ENCODE peak calls at places on chromosomes 12 and 14, in four cellular contexts. M is astrocyte, Y is OCI-LY7, Q is HCT116. W is an unnamed sample.

GRCh38 chr14:60349663-60350365 is 100.8 kb downstream of the PPM1A start:
- DNase-seq in Y (peak), Q (peak), M (peak), W (peak)

GRCh38 chr14:105059917-105060565 is 5.2 kb downstream of the GPR132 start:
- DNase-seq in M (no peak), Y (no peak), Q (no peak), W (peak)

GRCh38 chr12:120262852-120263724 is 2.4 kb downstream of the PXN start:
- DNase-seq in M (no peak), Q (no peak), Y (no peak), W (no peak)

GRCh38 chr14:104585966-104586702 is 6.6 kb downstream of the C14orf180 start:
- DNase-seq in Y (no peak), M (no peak), Q (no peak), W (peak)

GRCh38 chr12:121980211-121980891 is 41.3 kb upstream of the BCL7A start:
- DNase-seq in Y (peak), Q (no peak), M (no peak), W (no peak)

GRCh38 chr12:112450725-112451124 is 32.0 kb downstream of the PTPN11 start:
- DNase-seq in M (no peak), Y (no peak), Q (no peak), W (no peak)

GRCh38 chr14:69170848-69171247 is 17.9 kb upstream of the DCAF5 start:
- DNase-seq in Q (no peak), M (no peak), Y (no peak), W (peak)

GRCh38 chr12:29762637-29763300 is 21.0 kb downstream of the TMTC1 start:
- DNase-seq in M (no peak), Y (no peak), Q (no peak), W (no peak)

GRCh38 chr12:38886064-38886463 is 19.3 kb downstream of the CPNE8 start:
- DNase-seq in Y (no peak), Q (peak), M (peak), W (peak)

GRCh38 chr12:64522316-64522715 is 70.4 kb downstream of the TBK1 start:
- DNase-seq in Y (no peak), M (peak), Q (no peak), W (no peak)

GRCh38 chr12:110243227-110243626 is 37.8 kb upstream of the ATP2A2 start:
- DNase-seq in Y (no peak), Q (no peak), M (no peak), W (no peak)

GRCh38 chr12:83823386-83824045 is 1089.1 kb downstream of the SLC6A15 start:
- DNase-seq in Q (peak), Y (peak), M (no peak), W (no peak)

GRCh38 chr14:84029720-84030119 is 1500.2 kb upstream of the FLRT2 start:
- DNase-seq in Q (no peak), M (no peak), Y (no peak), W (no peak)

GRCh38 chr14:52522033-52522432 is 30.3 kb downstream of the TXNDC16 start:
- DNase-seq in M (no peak), Y (no peak), Q (no peak), W (no peak)

GRCh38 chr14:52531481-52531880 is 20.8 kb downstream of the TXNDC16 start:
- DNase-seq in M (no peak), Y (no peak), Q (no peak), W (no peak)

DNA sequence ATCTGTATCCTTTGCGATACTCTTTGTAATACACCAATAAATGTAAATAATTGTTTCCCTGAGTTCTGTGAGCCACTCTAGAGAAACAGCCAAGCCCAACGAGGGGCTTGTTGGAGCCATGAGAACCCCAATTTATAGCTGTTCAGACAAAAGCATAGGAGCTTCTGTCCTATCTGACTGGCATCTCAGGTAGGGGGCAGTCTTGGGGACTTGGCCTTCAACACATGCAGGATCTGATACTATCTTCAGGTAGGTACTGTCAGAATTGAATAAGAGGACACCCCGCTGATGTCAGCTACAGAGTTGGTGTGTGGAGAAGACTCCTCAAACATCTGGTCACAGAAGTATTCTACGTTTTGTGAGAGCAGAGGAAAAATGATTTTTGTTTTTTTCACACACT is 25.3 kb downstream of the TXNDC16 start:
- DNase-seq in Q (no peak), Y (no peak), M (no peak), W (no peak)
- TF ChIP-seq CTCF in Q (no peak), Y (peak), M (no peak), W (no peak)

GRCh38 chr12:54032627-54033100 is at the start of gene HOXC5:
- DNase-seq in Q (peak), M (peak), Y (peak), W (peak)
- H2AFZ ChIP-seq in Q (peak), M (no peak), Y (peak), W (peak)

DNA sequence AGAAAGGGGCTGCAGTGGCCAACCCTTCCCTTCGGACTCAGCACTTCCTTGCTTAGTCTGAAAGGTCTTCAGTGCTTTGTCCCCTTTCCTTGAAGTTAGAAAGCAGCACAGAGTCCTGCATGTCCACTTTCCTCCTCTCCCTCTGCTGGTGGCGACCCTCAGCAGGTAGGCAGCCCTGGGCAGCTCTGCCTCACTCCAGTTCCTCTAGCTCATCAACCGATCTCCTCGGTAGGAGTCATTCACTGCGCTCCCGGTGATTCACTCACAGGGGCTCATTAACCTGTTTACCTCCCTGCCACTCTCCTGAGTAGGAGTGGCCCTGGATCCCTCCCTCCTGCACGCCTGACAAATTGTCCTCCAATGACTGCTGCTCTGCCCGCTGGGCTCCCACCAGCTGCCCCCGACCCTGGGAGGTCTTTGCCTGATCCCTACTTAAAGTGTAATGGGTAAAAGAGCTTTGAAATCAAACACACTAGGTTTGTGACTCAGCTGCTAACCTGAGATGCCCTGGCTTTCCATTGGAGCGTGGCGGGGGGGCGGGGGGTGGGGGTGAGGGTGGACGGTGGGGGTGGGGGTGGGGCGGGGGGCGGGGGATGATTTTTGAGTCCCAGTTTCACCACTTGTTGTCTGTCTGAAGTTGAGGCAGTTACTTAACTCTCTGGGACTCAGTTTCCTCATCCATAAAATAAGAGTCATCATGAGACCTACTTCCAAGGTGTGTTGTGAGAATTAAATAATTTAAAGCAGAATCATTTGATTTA is 4.2 kb downstream of the SCNN1A start:
- DNase-seq in Q (peak), M (peak), Y (no peak), W (peak)
- H3K4me3 ChIP-seq in Q (peak), M (no peak), Y (no peak), W (no peak)

GRCh38 chr14:70567791-70568190 is 32.7 kb downstream of the MED6 start:
- DNase-seq in M (peak), Q (peak), Y (peak), W (peak)
- TF ChIP-seq CTCF in M (peak), Q (peak), Y (peak), W (peak)

DNA sequence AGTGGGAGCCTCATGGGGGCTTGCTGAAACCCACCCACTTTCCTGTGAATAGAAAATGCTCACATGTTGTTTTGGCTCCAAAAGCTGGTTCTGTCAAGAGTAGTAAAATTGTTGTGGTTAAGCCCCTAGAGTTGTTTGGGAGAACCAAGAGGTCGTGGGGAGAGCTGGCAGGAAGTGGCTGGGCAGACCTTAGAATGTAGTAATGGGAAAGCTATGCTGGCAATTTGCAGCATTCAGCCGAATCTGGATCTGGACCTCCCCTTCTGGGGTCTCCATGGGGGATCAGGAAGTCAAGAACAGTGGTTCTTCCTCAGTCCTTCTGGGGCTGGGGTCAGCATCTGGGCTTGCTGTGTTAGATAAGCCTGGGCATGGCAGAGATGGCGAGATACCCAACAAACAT is 150.6 kb upstream of the TBX3 start:
- DNase-seq in M (peak), Q (no peak), Y (no peak), W (no peak)
- H2AFZ ChIP-seq in M (peak), Q (no peak), Y (no peak), W (no peak)

W was measured in osteoblast.